ENCODE peak calls at places on chromosome 13, in eight cellular contexts. One of them, this sample, is unnamed.

GRCh38 chr13:95438297-95438696 is 114.2 kb upstream of the CLDN10 start:
- DNase-seq in epithelial cell of esophagus: no peak
- DNase-seq in activated T-cell treated with anti-CD3 and anti-CD28 coated beads for 1 hour: no peak
- DNase-seq in adipocyte: no peak
- DNase-seq in C1 segment of cervical spinal cord: no peak
- DNase-seq in renal cortical epithelial cell: no peak
- DNase-seq in HEK293T: no peak
- DNase-seq in endodermal cell: no peak
- DNase-seq in this sample: no peak

GRCh38 chr13:99982741-99983400 is 1.3 kb downstream of the ZIC2 start:
- DNase-seq in epithelial cell of esophagus: no peak
- DNase-seq in activated T-cell treated with anti-CD3 and anti-CD28 coated beads for 1 hour: no peak
- DNase-seq in adipocyte: no peak
- DNase-seq in C1 segment of cervical spinal cord: no peak
- DNase-seq in renal cortical epithelial cell: no peak
- DNase-seq in HEK293T: no peak
- DNase-seq in endodermal cell: no peak
- DNase-seq in this sample: peak

GRCh38 chr13:26721251-26721939 is 39.2 kb downstream of the GPR12 start:
- DNase-seq in epithelial cell of esophagus: no peak
- DNase-seq in activated T-cell treated with anti-CD3 and anti-CD28 coated beads for 1 hour: peak
- DNase-seq in adipocyte: no peak
- DNase-seq in C1 segment of cervical spinal cord: no peak
- DNase-seq in renal cortical epithelial cell: no peak
- DNase-seq in HEK293T: no peak
- DNase-seq in endodermal cell: no peak
- DNase-seq in this sample: peak

GRCh38 chr13:44299142-44299541 is 74.5 kb upstream of the SERP2 start:
- DNase-seq in epithelial cell of esophagus: no peak
- DNase-seq in activated T-cell treated with anti-CD3 and anti-CD28 coated beads for 1 hour: no peak
- DNase-seq in adipocyte: no peak
- DNase-seq in C1 segment of cervical spinal cord: no peak
- DNase-seq in renal cortical epithelial cell: no peak
- DNase-seq in HEK293T: no peak
- DNase-seq in endodermal cell: no peak
- DNase-seq in this sample: no peak

GRCh38 chr13:67152123-67152522 is 78.0 kb downstream of the PCDH9 start:
- DNase-seq in epithelial cell of esophagus: no peak
- DNase-seq in activated T-cell treated with anti-CD3 and anti-CD28 coated beads for 1 hour: no peak
- DNase-seq in adipocyte: no peak
- DNase-seq in C1 segment of cervical spinal cord: no peak
- DNase-seq in renal cortical epithelial cell: no peak
- DNase-seq in HEK293T: no peak
- DNase-seq in endodermal cell: no peak
- DNase-seq in this sample: no peak

GRCh38 chr13:113120300-113121182 is 2.1 kb upstream of the F10 start:
- DNase-seq in epithelial cell of esophagus: no peak
- DNase-seq in activated T-cell treated with anti-CD3 and anti-CD28 coated beads for 1 hour: no peak
- DNase-seq in adipocyte: no peak
- DNase-seq in C1 segment of cervical spinal cord: no peak
- DNase-seq in renal cortical epithelial cell: no peak
- DNase-seq in HEK293T: no peak
- DNase-seq in endodermal cell: no peak
- DNase-seq in this sample: peak

GRCh38 chr13:97537110-97537509 is 103.1 kb downstream of the RAP2A start:
- DNase-seq in epithelial cell of esophagus: no peak
- DNase-seq in activated T-cell treated with anti-CD3 and anti-CD28 coated beads for 1 hour: no peak
- DNase-seq in adipocyte: no peak
- DNase-seq in C1 segment of cervical spinal cord: no peak
- DNase-seq in renal cortical epithelial cell: no peak
- DNase-seq in HEK293T: no peak
- DNase-seq in endodermal cell: no peak
- DNase-seq in this sample: no peak

GRCh38 chr13:27088619-27089018 is 83.0 kb downstream of the USP12 start:
- DNase-seq in epithelial cell of esophagus: no peak
- DNase-seq in activated T-cell treated with anti-CD3 and anti-CD28 coated beads for 1 hour: no peak
- DNase-seq in adipocyte: no peak
- DNase-seq in C1 segment of cervical spinal cord: no peak
- DNase-seq in renal cortical epithelial cell: no peak
- DNase-seq in HEK293T: no peak
- DNase-seq in endodermal cell: no peak
- DNase-seq in this sample: no peak

GRCh38 chr13:51803018-51803417 is 945 bp downstream of the DHRS12 start:
- DNase-seq in epithelial cell of esophagus: no peak
- DNase-seq in activated T-cell treated with anti-CD3 and anti-CD28 coated beads for 1 hour: no peak
- DNase-seq in adipocyte: no peak
- DNase-seq in C1 segment of cervical spinal cord: peak
- DNase-seq in renal cortical epithelial cell: no peak
- DNase-seq in HEK293T: no peak
- DNase-seq in endodermal cell: peak
- DNase-seq in this sample: peak

GRCh38 chr13:53010374-53011105 is 18.1 kb upstream of the OLFM4 start:
- DNase-seq in epithelial cell of esophagus: peak
- DNase-seq in activated T-cell treated with anti-CD3 and anti-CD28 coated beads for 1 hour: no peak
- DNase-seq in adipocyte: no peak
- DNase-seq in C1 segment of cervical spinal cord: no peak
- DNase-seq in renal cortical epithelial cell: peak
- DNase-seq in HEK293T: no peak
- DNase-seq in endodermal cell: no peak
- DNase-seq in this sample: no peak

GRCh38 chr13:99432637-99433542 is 68.4 kb upstream of the TM9SF2 start:
- DNase-seq in epithelial cell of esophagus: peak
- DNase-seq in activated T-cell treated with anti-CD3 and anti-CD28 coated beads for 1 hour: peak
- DNase-seq in adipocyte: peak
- DNase-seq in C1 segment of cervical spinal cord: peak
- DNase-seq in renal cortical epithelial cell: peak
- DNase-seq in HEK293T: no peak
- DNase-seq in endodermal cell: peak
- DNase-seq in this sample: peak

GRCh38 chr13:24923305-24923640 is 159.3 kb downstream of the RNF17 start:
- DNase-seq in epithelial cell of esophagus: no peak
- DNase-seq in activated T-cell treated with anti-CD3 and anti-CD28 coated beads for 1 hour: no peak
- DNase-seq in adipocyte: peak
- DNase-seq in C1 segment of cervical spinal cord: no peak
- DNase-seq in renal cortical epithelial cell: peak
- DNase-seq in HEK293T: peak
- DNase-seq in endodermal cell: no peak
- DNase-seq in this sample: no peak

GRCh38 chr13:106349080-106349841 is 186.2 kb downstream of the EFNB2 start:
- DNase-seq in epithelial cell of esophagus: peak
- DNase-seq in activated T-cell treated with anti-CD3 and anti-CD28 coated beads for 1 hour: no peak
- DNase-seq in adipocyte: peak
- DNase-seq in C1 segment of cervical spinal cord: no peak
- DNase-seq in renal cortical epithelial cell: peak
- DNase-seq in HEK293T: peak
- DNase-seq in endodermal cell: peak
- DNase-seq in this sample: peak

GRCh38 chr13:42992585-42993122 is 613 bp upstream of the EPSTI1 start:
- DNase-seq in epithelial cell of esophagus: no peak
- DNase-seq in activated T-cell treated with anti-CD3 and anti-CD28 coated beads for 1 hour: no peak
- DNase-seq in adipocyte: no peak
- DNase-seq in C1 segment of cervical spinal cord: no peak
- DNase-seq in renal cortical epithelial cell: no peak
- DNase-seq in HEK293T: no peak
- DNase-seq in endodermal cell: no peak
- DNase-seq in this sample: no peak

GRCh38 chr13:112067121-112067741 is at the start of gene SOX1:
- DNase-seq in epithelial cell of esophagus: no peak
- DNase-seq in activated T-cell treated with anti-CD3 and anti-CD28 coated beads for 1 hour: no peak
- DNase-seq in adipocyte: no peak
- DNase-seq in C1 segment of cervical spinal cord: no peak
- DNase-seq in renal cortical epithelial cell: no peak
- DNase-seq in HEK293T: no peak
- DNase-seq in endodermal cell: peak
- DNase-seq in this sample: peak

GRCh38 chr13:97256343-97256783 is 34.2 kb downstream of the MBNL2 start:
- DNase-seq in epithelial cell of esophagus: peak
- DNase-seq in activated T-cell treated with anti-CD3 and anti-CD28 coated beads for 1 hour: no peak
- DNase-seq in adipocyte: peak
- DNase-seq in C1 segment of cervical spinal cord: no peak
- DNase-seq in renal cortical epithelial cell: peak
- DNase-seq in HEK293T: no peak
- DNase-seq in endodermal cell: no peak
- DNase-seq in this sample: no peak

GRCh38 chr13:49457221-49457620 is 13.1 kb downstream of the SETDB2 start:
- DNase-seq in epithelial cell of esophagus: no peak
- DNase-seq in activated T-cell treated with anti-CD3 and anti-CD28 coated beads for 1 hour: no peak
- DNase-seq in adipocyte: no peak
- DNase-seq in C1 segment of cervical spinal cord: no peak
- DNase-seq in renal cortical epithelial cell: no peak
- DNase-seq in HEK293T: no peak
- DNase-seq in endodermal cell: no peak
- DNase-seq in this sample: no peak

GRCh38 chr13:75161804-75162203 is 320.2 kb downstream of the TBC1D4 start:
- DNase-seq in epithelial cell of esophagus: no peak
- DNase-seq in activated T-cell treated with anti-CD3 and anti-CD28 coated beads for 1 hour: no peak
- DNase-seq in adipocyte: no peak
- DNase-seq in C1 segment of cervical spinal cord: no peak
- DNase-seq in renal cortical epithelial cell: no peak
- DNase-seq in HEK293T: no peak
- DNase-seq in endodermal cell: peak
- DNase-seq in this sample: peak

GRCh38 chr13:43874512-43875092 is 4.9 kb downstream of the CCDC122 start:
- DNase-seq in epithelial cell of esophagus: peak
- DNase-seq in activated T-cell treated with anti-CD3 and anti-CD28 coated beads for 1 hour: no peak
- DNase-seq in adipocyte: peak
- DNase-seq in C1 segment of cervical spinal cord: no peak
- DNase-seq in renal cortical epithelial cell: peak
- DNase-seq in HEK293T: peak
- DNase-seq in endodermal cell: no peak
- DNase-seq in this sample: no peak

GRCh38 chr13:90118467-90119071 is 1228.9 kb upstream of the MIR17HG start:
- DNase-seq in epithelial cell of esophagus: peak
- DNase-seq in activated T-cell treated with anti-CD3 and anti-CD28 coated beads for 1 hour: no peak
- DNase-seq in adipocyte: no peak
- DNase-seq in C1 segment of cervical spinal cord: no peak
- DNase-seq in renal cortical epithelial cell: no peak
- DNase-seq in HEK293T: no peak
- DNase-seq in endodermal cell: peak
- DNase-seq in this sample: no peak

GRCh38 chr13:41188584-41188983 is 5.8 kb downstream of the KBTBD7 start:
- DNase-seq in epithelial cell of esophagus: peak
- DNase-seq in activated T-cell treated with anti-CD3 and anti-CD28 coated beads for 1 hour: no peak
- DNase-seq in adipocyte: peak
- DNase-seq in C1 segment of cervical spinal cord: no peak
- DNase-seq in renal cortical epithelial cell: no peak
- DNase-seq in HEK293T: no peak
- DNase-seq in endodermal cell: no peak
- DNase-seq in this sample: no peak

GRCh38 chr13:39684531-39685137 is 29.2 kb downstream of the COG6 start:
- DNase-seq in epithelial cell of esophagus: peak
- DNase-seq in activated T-cell treated with anti-CD3 and anti-CD28 coated beads for 1 hour: no peak
- DNase-seq in adipocyte: peak
- DNase-seq in C1 segment of cervical spinal cord: no peak
- DNase-seq in renal cortical epithelial cell: peak
- DNase-seq in HEK293T: peak
- DNase-seq in endodermal cell: no peak
- DNase-seq in this sample: peak

GRCh38 chr13:75788494-75788991 is 152.4 kb downstream of the LMO7 start:
- DNase-seq in epithelial cell of esophagus: no peak
- DNase-seq in activated T-cell treated with anti-CD3 and anti-CD28 coated beads for 1 hour: no peak
- DNase-seq in adipocyte: peak
- DNase-seq in C1 segment of cervical spinal cord: no peak
- DNase-seq in renal cortical epithelial cell: peak
- DNase-seq in HEK293T: no peak
- DNase-seq in endodermal cell: no peak
- DNase-seq in this sample: no peak

GRCh38 chr13:23790591-23791170 is 98.5 kb downstream of the MIPEP start:
- DNase-seq in epithelial cell of esophagus: no peak
- DNase-seq in activated T-cell treated with anti-CD3 and anti-CD28 coated beads for 1 hour: no peak
- DNase-seq in adipocyte: peak
- DNase-seq in C1 segment of cervical spinal cord: no peak
- DNase-seq in renal cortical epithelial cell: peak
- DNase-seq in HEK293T: no peak
- DNase-seq in endodermal cell: no peak
- DNase-seq in this sample: no peak

GRCh38 chr13:113967206-113967720 is 6.6 kb downstream of the C13orf46 start:
- DNase-seq in epithelial cell of esophagus: no peak
- DNase-seq in activated T-cell treated with anti-CD3 and anti-CD28 coated beads for 1 hour: no peak
- DNase-seq in adipocyte: no peak
- DNase-seq in C1 segment of cervical spinal cord: no peak
- DNase-seq in renal cortical epithelial cell: no peak
- DNase-seq in HEK293T: no peak
- DNase-seq in endodermal cell: no peak
- DNase-seq in this sample: peak

GRCh38 chr13:110030394-110030928 is 244.1 kb upstream of the IRS2 start:
- DNase-seq in epithelial cell of esophagus: no peak
- DNase-seq in activated T-cell treated with anti-CD3 and anti-CD28 coated beads for 1 hour: no peak
- DNase-seq in adipocyte: no peak
- DNase-seq in C1 segment of cervical spinal cord: no peak
- DNase-seq in renal cortical epithelial cell: no peak
- DNase-seq in HEK293T: no peak
- DNase-seq in endodermal cell: no peak
- DNase-seq in this sample: no peak

GRCh38 chr13:33150662-33151061 is 134.4 kb downstream of the KL start:
- DNase-seq in epithelial cell of esophagus: no peak
- DNase-seq in activated T-cell treated with anti-CD3 and anti-CD28 coated beads for 1 hour: no peak
- DNase-seq in adipocyte: no peak
- DNase-seq in C1 segment of cervical spinal cord: no peak
- DNase-seq in renal cortical epithelial cell: no peak
- DNase-seq in HEK293T: no peak
- DNase-seq in endodermal cell: no peak
- DNase-seq in this sample: no peak

GRCh38 chr13:94988654-94989053 is 276.3 kb upstream of the SOX21 start:
- DNase-seq in epithelial cell of esophagus: no peak
- DNase-seq in activated T-cell treated with anti-CD3 and anti-CD28 coated beads for 1 hour: no peak
- DNase-seq in adipocyte: peak
- DNase-seq in C1 segment of cervical spinal cord: no peak
- DNase-seq in renal cortical epithelial cell: no peak
- DNase-seq in HEK293T: peak
- DNase-seq in endodermal cell: peak
- DNase-seq in this sample: peak

GRCh38 chr13:99384468-99384867 is 77.3 kb upstream of the GPR183 start:
- DNase-seq in epithelial cell of esophagus: no peak
- DNase-seq in activated T-cell treated with anti-CD3 and anti-CD28 coated beads for 1 hour: no peak
- DNase-seq in adipocyte: no peak
- DNase-seq in C1 segment of cervical spinal cord: no peak
- DNase-seq in renal cortical epithelial cell: no peak
- DNase-seq in HEK293T: no peak
- DNase-seq in endodermal cell: peak
- DNase-seq in this sample: no peak

GRCh38 chr13:111584101-111584500 is 263.7 kb downstream of the TEX29 start:
- DNase-seq in epithelial cell of esophagus: no peak
- DNase-seq in activated T-cell treated with anti-CD3 and anti-CD28 coated beads for 1 hour: no peak
- DNase-seq in adipocyte: no peak
- DNase-seq in C1 segment of cervical spinal cord: no peak
- DNase-seq in renal cortical epithelial cell: no peak
- DNase-seq in HEK293T: no peak
- DNase-seq in endodermal cell: no peak
- DNase-seq in this sample: no peak

GRCh38 chr13:113802090-113802531 is 43.1 kb downstream of the TMEM255B start:
- DNase-seq in epithelial cell of esophagus: peak
- DNase-seq in activated T-cell treated with anti-CD3 and anti-CD28 coated beads for 1 hour: no peak
- DNase-seq in adipocyte: peak
- DNase-seq in C1 segment of cervical spinal cord: no peak
- DNase-seq in renal cortical epithelial cell: peak
- DNase-seq in HEK293T: no peak
- DNase-seq in endodermal cell: peak
- DNase-seq in this sample: peak

GRCh38 chr13:30053904-30054303 is 203.5 kb upstream of the UBL3 start:
- DNase-seq in epithelial cell of esophagus: no peak
- DNase-seq in activated T-cell treated with anti-CD3 and anti-CD28 coated beads for 1 hour: no peak
- DNase-seq in adipocyte: no peak
- DNase-seq in C1 segment of cervical spinal cord: no peak
- DNase-seq in renal cortical epithelial cell: no peak
- DNase-seq in HEK293T: no peak
- DNase-seq in endodermal cell: peak
- DNase-seq in this sample: no peak